ENCODE peak calls at places on chromosomes 3 and 15, in four cellular contexts. P is cardiac muscle cell, V is astrocyte of the spinal cord, K is mesothelial cell of epicardium. O is an unnamed sample.
A peak's percentile ranks its signal among the peaks of the same experiment; 100 is the strongest.

GRCh38 chr3:167565489-167565888 is 88.3 kb downstream of the WDR49 start:
- DNase-seq in P (no peak), V (no peak), K (no peak), O (no peak)

GRCh38 chr3:46356909-46357308 is 3.0 kb downstream of the CCR2 start:
- DNase-seq in P (no peak), V (no peak), K (no peak), O (no peak)

GRCh38 chr3:153070153-153070868 is 91.7 kb upstream of the RAP2B start:
- DNase-seq in P (peak; percentile 67), V (peak; percentile 70), K (no peak), O (no peak)

GRCh38 chr15:77507151-77507847 is 86.6 kb downstream of the HMG20A start:
- DNase-seq in P (peak; percentile 52), V (no peak), K (no peak), O (no peak)

GRCh38 chr15:85306946-85307686 is 73.3 kb upstream of the AKAP13 start:
- DNase-seq in P (no peak), V (no peak), K (no peak), O (no peak)

GRCh38 chr3:67484085-67484484 is 170.3 kb downstream of the SUCLG2 start:
- DNase-seq in P (no peak), V (no peak), K (no peak), O (no peak)

GRCh38 chr3:143751643-143752178 is 96.6 kb downstream of the SLC9A9 start:
- DNase-seq in P (no peak), V (no peak), K (no peak), O (no peak)

GRCh38 chr3:27658741-27659140 is 63.4 kb downstream of the EOMES start:
- DNase-seq in P (no peak), V (no peak), K (no peak), O (no peak)

GRCh38 chr3:10469406-10470119 is 35.8 kb downstream of the ATP2B2 start:
- DNase-seq in P (no peak), V (no peak), K (no peak), O (no peak)

GRCh38 chr15:65062061-65062460 is 5.7 kb downstream of the RASL12 start:
- DNase-seq in P (no peak), V (no peak), K (no peak), O (no peak)

GRCh38 chr3:43691120-43692002 is 623 bp downstream of the ABHD5 start:
- DNase-seq in P (peak; percentile 57), V (peak; percentile 29), K (peak; percentile 64), O (peak; percentile 29)

GRCh38 chr3:24886511-24886910 is 391.9 kb upstream of the THRB start:
- DNase-seq in P (no peak), V (no peak), K (no peak), O (no peak)

GRCh38 chr3:22907796-22908195 is 295.3 kb upstream of the UBE2E2 start:
- DNase-seq in P (no peak), V (no peak), K (no peak), O (no peak)

GRCh38 chr3:58691997-58692396 is 25.4 kb upstream of the FAM3D start:
- DNase-seq in P (peak; percentile 3), V (peak; percentile 41), K (no peak), O (no peak)

GRCh38 chr3:141960731-141961130 is 84.3 kb downstream of the ATP1B3 start:
- DNase-seq in P (peak; percentile 72), V (peak; percentile 24), K (no peak), O (no peak)

GRCh38 chr3:117473981-117474563 is 764.5 kb downstream of the TUSC7 start:
- DNase-seq in P (no peak), V (no peak), K (no peak), O (no peak)

GRCh38 chr15:100728371-100729201 is 126.2 kb downstream of the ASB7 start:
- DNase-seq in P (no peak), V (no peak), K (peak; percentile 22), O (no peak)

GRCh38 chr3:190810957-190811356 is 51.5 kb downstream of the GMNC start:
- DNase-seq in P (no peak), V (no peak), K (no peak), O (no peak)

GRCh38 chr3:45153658-45154437 is 7.7 kb upstream of the CDCP1 start:
- DNase-seq in P (peak; percentile 75), V (no peak), K (no peak), O (no peak)

GRCh38 chr15:70833897-70834765 is 19.8 kb downstream of the LARP6 start:
- DNase-seq in P (peak; percentile 74), V (peak; percentile 87), K (no peak), O (no peak)

GRCh38 chr3:158731525-158731924 is 732 bp downstream of the RARRES1 start:
- DNase-seq in P (no peak), V (no peak), K (no peak), O (no peak)

GRCh38 chr3:179964867-179965266 is 71.9 kb downstream of the PEX5L start:
- DNase-seq in P (no peak), V (no peak), K (no peak), O (no peak)

GRCh38 chr15:95326689-95327525 is 1003.6 kb upstream of the NR2F2 start:
- DNase-seq in P (no peak), V (no peak), K (peak; percentile 50), O (no peak)

GRCh38 chr3:159685801-159686200 is 302.8 kb upstream of the IL12A start:
- DNase-seq in P (no peak), V (no peak), K (no peak), O (no peak)

GRCh38 chr15:77032052-77032646 is 37.2 kb downstream of the PSTPIP1 start:
- DNase-seq in P (no peak), V (no peak), K (no peak), O (no peak)

GRCh38 chr3:105747056-105747455 is 121.8 kb downstream of the CBLB start:
- DNase-seq in P (peak; percentile 72), V (peak; percentile 68), K (no peak), O (no peak)

GRCh38 chr3:159866201-159866746 is 122.4 kb upstream of the IL12A start:
- DNase-seq in P (peak; percentile 40), V (peak; percentile 32), K (no peak), O (no peak)

GRCh38 chr3:77014236-77014635 is 25.7 kb upstream of the ROBO2 start:
- DNase-seq in P (no peak), V (no peak), K (no peak), O (no peak)

GRCh38 chr3:36456784-36457183 is 76.5 kb downstream of the STAC start:
- DNase-seq in P (no peak), V (no peak), K (no peak), O (no peak)

GRCh38 chr3:128336337-128337156 is 130.1 kb downstream of the DNAJB8 start:
- DNase-seq in P (no peak), V (no peak), K (no peak), O (no peak)

GRCh38 chr3:128338536-128339400 is 127.9 kb downstream of the DNAJB8 start:
- DNase-seq in P (no peak), V (no peak), K (no peak), O (no peak)

GRCh38 chr3:128339491-128340012 is 127.1 kb downstream of the DNAJB8 start:
- DNase-seq in P (no peak), V (no peak), K (no peak), O (no peak)

GRCh38 chr3:128335621-128336296 is 130.9 kb downstream of the DNAJB8 start:
- DNase-seq in P (no peak), V (no peak), K (no peak), O (no peak)

GRCh38 chr3:128337305-128337704 is 129.4 kb downstream of the DNAJB8 start:
- DNase-seq in P (no peak), V (no peak), K (no peak), O (no peak)
- TF ChIP-seq CTCF in P (no peak), V (no peak), K (no peak), O (no peak)

GRCh38 chr3:25910997-25911396 is 121.1 kb downstream of the OXSM start:
- DNase-seq in P (peak; percentile 25), V (peak; percentile 6), K (no peak), O (no peak)
- TF ChIP-seq CTCF in P (peak; percentile 30), V (peak; percentile 23), K (peak; percentile 28), O (peak; percentile 63)

GRCh38 chr15:25739687-25740121 is 123.4 kb downstream of the ATP10A start:
- DNase-seq in P (peak; percentile 47), V (peak; percentile 49), K (peak; percentile 35), O (no peak)
- TF ChIP-seq CTCF in P (peak; percentile 36), V (peak; percentile 63), K (no peak), O (peak; percentile 35)

GRCh38 chr3:182902236-182902635 is 78.1 kb downstream of the DCUN1D1 start:
- DNase-seq in P (no peak), V (no peak), K (no peak), O (no peak)

GRCh38 chr3:182908471-182908870 is 71.9 kb downstream of the DCUN1D1 start:
- DNase-seq in P (no peak), V (no peak), K (no peak), O (no peak)

GRCh38 chr3:182905623-182906022 is 74.7 kb downstream of the DCUN1D1 start:
- DNase-seq in P (no peak), V (no peak), K (no peak), O (no peak)

GRCh38 chr3:182906036-182906435 is 74.3 kb downstream of the DCUN1D1 start:
- DNase-seq in P (no peak), V (no peak), K (no peak), O (no peak)

GRCh38 chr3:182904164-182904563 is 76.2 kb downstream of the DCUN1D1 start:
- DNase-seq in P (no peak), V (no peak), K (no peak), O (no peak)
- TF ChIP-seq CTCF in P (no peak), V (peak; percentile 30), K (no peak), O (no peak)